ENCODE peak calls at places on chromosomes 1 and 21, in seven cellular contexts. C is stomach; F is stimulated activated naive CD8-positive, alpha-beta T cell treated with anti-CD3 and anti-CD28 coated beads, Interleukin-15, amount 100 ng/mL, for 72 hours; E is nucleus accumbens; J is sigmoid colon; G is activated CD8-positive, alpha-beta memory T cell treated with anti-CD3 and anti-CD28 coated beads for 48 hours; Z is stimulated activated naive B cell treated with anti-CD40 and anti-IgM and Interleukin-4, amounts not matched to agents 10 μg/mL and 1 μg/mL and 100 μg/mL, for 72 hours. L is an unnamed sample.

GRCh38 chr1:8133657-8134430 is 107.7 kb upstream of the ERRFI1 start:
- DNase-seq in C (peak), F (no peak), J (peak), G (no peak), Z (no peak), E (no peak), L (no peak)

GRCh38 chr1:20411196-20411980 is 74.6 kb downstream of the CAMK2N1 start:
- DNase-seq in Z (no peak), E (no peak), C (no peak), J (no peak), F (no peak), G (no peak), L (peak)

GRCh38 chr1:117098287-117098890 is 23.2 kb downstream of the TRIM45 start:
- DNase-seq in F (no peak), Z (no peak), J (no peak), E (no peak), C (no peak), G (no peak), L (no peak)

GRCh38 chr1:225825606-225826005 is 15.7 kb downstream of the EPHX1 start:
- DNase-seq in F (no peak), G (no peak), Z (no peak), E (no peak), C (no peak), J (peak), L (no peak)

GRCh38 chr21:34201441-34201838 is 128.1 kb downstream of the MRPS6 start:
- DNase-seq in J (no peak), G (no peak), E (no peak), F (no peak), Z (no peak), C (no peak), L (no peak)

GRCh38 chr1:67390041-67390887 is 39.9 kb downstream of the SERBP1 start:
- DNase-seq in E (no peak), G (no peak), J (no peak), F (no peak), Z (no peak), C (no peak), L (no peak)

GRCh38 chr21:45482899-45483821 is 59.1 kb downstream of the SLC19A1 start:
- DNase-seq in G (no peak), C (no peak), J (no peak), Z (peak), E (no peak), F (peak), L (no peak)

GRCh38 chr1:40780678-40781613 is 2.6 kb upstream of the KCNQ4 start:
- DNase-seq in F (no peak), Z (no peak), E (no peak), J (peak), G (no peak), C (no peak), L (no peak)

GRCh38 chr1:113742515-113742914 is 16.8 kb downstream of the PHTF1 start:
- DNase-seq in J (no peak), Z (no peak), C (no peak), G (no peak), F (no peak), E (no peak), L (no peak)

GRCh38 chr1:6834366-6834765 is 49.1 kb downstream of the CAMTA1 start:
- DNase-seq in F (no peak), C (no peak), G (no peak), Z (no peak), J (no peak), E (no peak), L (no peak)